ENCODE peak calls at places on chromosomes 12 and 14, in seven cellular contexts. Y, H, Z, K, Q, B and V are unnamed samples.

GRCh38 chr14:76322594-76323220 is 53.2 kb upstream of the ESRRB start:
- DNase-seq in Y (no peak), H (no peak), Z (no peak), K (no peak), Q (no peak), B (no peak), V (no peak)

GRCh38 chr12:58413794-58414193 is 472.4 kb downstream of the ATP23 start:
- DNase-seq in Y (no peak), H (no peak), Z (no peak), K (no peak), Q (no peak), B (no peak), V (no peak)

GRCh38 chr12:45587877-45588530 is 141.5 kb upstream of the ARID2 start:
- DNase-seq in Y (no peak), H (no peak), Z (no peak), K (no peak), Q (no peak), B (no peak), V (no peak)

GRCh38 chr12:65192963-65193516 is 23.7 kb downstream of the LEMD3 start:
- DNase-seq in Y (no peak), H (no peak), Z (no peak), K (no peak), Q (no peak), B (no peak), V (no peak)

GRCh38 chr12:126474703-126475102 is 1409.5 kb downstream of the AACS start:
- DNase-seq in Y (no peak), H (no peak), Z (no peak), K (no peak), Q (no peak), B (no peak), V (no peak)

GRCh38 chr12:110688446-110689001 is 391 bp downstream of the HVCN1 start:
- DNase-seq in Y (no peak), H (no peak), Z (no peak), K (no peak), Q (no peak), B (no peak), V (no peak)

GRCh38 chr12:53232641-53233538 is 881 bp upstream of the RARG start:
- DNase-seq in Y (peak; percentile 67), H (peak; percentile 48), Z (no peak), K (peak; percentile 76), Q (peak; percentile 80), B (peak; percentile 74), V (no peak)

GRCh38 chr12:33703221-33703620 is 263.6 kb upstream of the SYT10 start:
- DNase-seq in Y (no peak), H (no peak), Z (no peak), K (no peak), Q (no peak), B (no peak), V (no peak)

GRCh38 chr14:93764211-93764659 is 24.1 kb downstream of the PRIMA1 start:
- DNase-seq in Y (no peak), H (no peak), Z (no peak), K (no peak), Q (peak; percentile 59), B (peak; percentile 29), V (no peak)

GRCh38 chr12:42442328-42442759 is 116.4 kb downstream of the PPHLN1 start:
- DNase-seq in Y (no peak), H (no peak), Z (no peak), K (no peak), Q (no peak), B (no peak), V (no peak)

GRCh38 chr12:26229910-26230309 is 34.5 kb downstream of the SSPN start:
- DNase-seq in Y (no peak), H (no peak), Z (no peak), K (no peak), Q (no peak), B (no peak), V (no peak)

GRCh38 chr12:115818973-115819372 is 458.5 kb downstream of the MED13L start:
- DNase-seq in Y (no peak), H (no peak), Z (no peak), K (no peak), Q (no peak), B (no peak), V (no peak)

GRCh38 chr12:101564912-101565311 is 29.9 kb upstream of the MYBPC1 start:
- DNase-seq in Y (no peak), H (no peak), Z (no peak), K (no peak), Q (no peak), B (no peak), V (no peak)

GRCh38 chr14:58572092-58572853 is 65.5 kb upstream of the DACT1 start:
- DNase-seq in Y (no peak), H (peak; percentile 56), Z (no peak), K (no peak), Q (no peak), B (no peak), V (no peak)

GRCh38 chr14:104865069-104865630 is at the start of gene CEP170B:
- DNase-seq in Y (peak; percentile 88), H (peak; percentile 50), Z (no peak), K (peak; percentile 57), Q (peak; percentile 57), B (no peak), V (no peak)

GRCh38 chr12:68951652-68952051 is 18.7 kb upstream of the CPM start:
- DNase-seq in Y (no peak), H (no peak), Z (no peak), K (no peak), Q (no peak), B (peak; percentile 41), V (no peak)